ENCODE peak calls at places on chromosome 21, in ten cellular contexts. J is fibroblast of lung, V is A549, A is neural progenitor cell, G is bronchial epithelial cell, R is astrocyte of the spinal cord, C is lung, I is psoas muscle, S is OCI-LY7, B is astrocyte. W is an unnamed sample.

GRCh38 chr21:34875830-34876229 is 173.3 kb downstream of the RUNX1 start:
- DNase-seq in V (no peak), C (no peak), A (no peak), S (no peak), G (no peak), I (no peak), J (no peak), B (no peak), R (peak), W (no peak)

GRCh38 chr21:37908691-37909090 is 7.6 kb downstream of the KCNJ6 start:
- DNase-seq in G (no peak), C (no peak), A (no peak), J (no peak), V (no peak), S (no peak), R (no peak), B (no peak), I (no peak), W (no peak)

GRCh38 chr21:35234725-35235124 is 185.6 kb upstream of the RUNX1 start:
- DNase-seq in B (peak), I (no peak), V (no peak), A (no peak), C (no peak), G (no peak), S (peak), R (peak), J (peak), W (peak)

GRCh38 chr21:36282568-36283230 is 37.3 kb upstream of the MORC3 start:
- DNase-seq in S (no peak), B (peak), J (peak), I (no peak), C (no peak), G (no peak), R (peak), A (no peak), V (no peak), W (no peak)

GRCh38 chr21:37565530-37566223 is 199.1 kb downstream of the DYRK1A start:
- DNase-seq in S (no peak), G (no peak), A (no peak), I (no peak), B (peak), J (peak), R (peak), C (no peak), V (no peak), W (no peak)

GRCh38 chr21:35401476-35401875 is 352.4 kb upstream of the RUNX1 start:
- DNase-seq in C (no peak), S (no peak), I (no peak), R (peak), B (peak), V (no peak), J (peak), G (no peak), A (no peak), W (no peak)

GRCh38 chr21:42187976-42188653 is 30.8 kb upstream of the ABCG1 start:
- DNase-seq in R (peak), V (no peak), C (peak), J (peak), A (no peak), G (no peak), S (peak), B (peak), I (no peak), W (peak)

GRCh38 chr21:33265664-33266049 is 510 bp upstream of the IL10RB start:
- DNase-seq in G (peak), R (no peak), J (no peak), S (peak), A (peak), C (peak), V (no peak), B (no peak), I (peak), W (peak)

GRCh38 chr21:36437745-36438128 is 42.2 kb downstream of the CLDN14 start:
- DNase-seq in R (peak), A (no peak), J (peak), V (no peak), B (peak), I (no peak), G (peak), S (no peak), C (no peak), W (no peak)

GRCh38 chr21:21028275-21028814 is 30.1 kb downstream of the NCAM2 start:
- DNase-seq in J (no peak), G (no peak), V (no peak), B (no peak), C (no peak), A (no peak), I (no peak), R (no peak), S (no peak), W (no peak)

GRCh38 chr21:35511298-35512162 is 462.4 kb upstream of the RUNX1 start:
- DNase-seq in I (no peak), J (peak), R (peak), C (no peak), G (peak), S (no peak), V (no peak), A (no peak), B (peak), W (no peak)

GRCh38 chr21:35084869-35085268 is 35.8 kb upstream of the RUNX1 start:
- DNase-seq in V (peak), G (peak), J (peak), R (peak), I (no peak), S (no peak), A (no peak), B (peak), C (no peak), W (no peak)

GRCh38 chr21:37237764-37238163 is 29.4 kb downstream of the VPS26C start:
- DNase-seq in V (no peak), A (no peak), C (no peak), J (no peak), B (no peak), G (no peak), S (no peak), R (no peak), I (no peak), W (no peak)

GRCh38 chr21:31531967-31532366 is 127.5 kb upstream of the SOD1 start:
- DNase-seq in S (no peak), A (no peak), J (no peak), C (no peak), R (no peak), B (no peak), G (no peak), I (no peak), V (no peak), W (no peak)

GRCh38 chr21:42633858-42634257 is 19.6 kb upstream of the PDE9A start:
- DNase-seq in G (no peak), R (no peak), A (no peak), B (no peak), J (no peak), C (no peak), I (no peak), S (no peak), V (no peak), W (no peak)

GRCh38 chr21:36796070-36796469 is 97.2 kb downstream of the SIM2 start:
- DNase-seq in R (no peak), G (no peak), J (no peak), B (no peak), I (no peak), C (no peak), S (no peak), V (no peak), A (no peak), W (no peak)

GRCh38 chr21:29215709-29216108 is 83.0 kb upstream of the BACH1 start:
- DNase-seq in B (no peak), G (no peak), A (no peak), V (no peak), S (no peak), I (no peak), R (no peak), J (no peak), C (no peak), W (no peak)

GRCh38 chr21:29144736-29145353 is 14.4 kb downstream of the MAP3K7CL start:
- DNase-seq in V (no peak), A (no peak), J (peak), R (no peak), G (no peak), C (no peak), B (no peak), S (no peak), I (no peak), W (no peak)

GRCh38 chr21:42258150-42258884 is 39.4 kb downstream of the ABCG1 start:
- DNase-seq in G (peak), S (peak), C (peak), R (peak), A (peak), I (peak), J (peak), B (no peak), V (peak), W (peak)

GRCh38 chr21:17429936-17430335 is 82.9 kb upstream of the CXADR start:
- DNase-seq in C (no peak), S (peak), J (no peak), I (no peak), V (no peak), R (no peak), B (no peak), A (no peak), G (no peak), W (no peak)

GRCh38 chr21:34027727-34028461 is 45.5 kb upstream of the MRPS6 start:
- DNase-seq in V (no peak), B (peak), S (no peak), A (no peak), G (no peak), I (no peak), R (no peak), C (no peak), J (peak), W (no peak)

GRCh38 chr21:35593000-35593502 is 467.3 kb downstream of the SETD4 start:
- DNase-seq in C (no peak), G (peak), A (no peak), V (no peak), S (no peak), J (peak), B (peak), I (no peak), R (peak), W (no peak)

GRCh38 chr21:25938673-25939395 is 204.1 kb downstream of the GABPA start:
- DNase-seq in I (no peak), A (no peak), J (no peak), R (no peak), B (no peak), G (peak), V (no peak), C (no peak), S (no peak), W (no peak)

GRCh38 chr21:28230559-28230958 is 762.1 kb downstream of the LTN1 start:
- DNase-seq in R (no peak), G (peak), B (no peak), S (no peak), C (no peak), I (no peak), J (no peak), A (no peak), V (no peak), W (no peak)

GRCh38 chr21:34511154-34511553 is 856 bp downstream of the KCNE1 start:
- DNase-seq in B (no peak), G (peak), A (no peak), I (no peak), C (no peak), S (no peak), V (no peak), R (no peak), J (no peak), W (no peak)

GRCh38 chr21:39362733-39363132 is 13.8 kb upstream of the HMGN1 start:
- DNase-seq in G (no peak), I (no peak), S (no peak), C (no peak), A (no peak), V (no peak), B (no peak), R (no peak), J (no peak), W (no peak)

GRCh38 chr21:31184462-31184861 is 146.2 kb upstream of the KRTAP19-8 start:
- DNase-seq in A (no peak), R (no peak), G (no peak), C (no peak), V (no peak), S (no peak), I (no peak), B (no peak), J (no peak), W (no peak)

GRCh38 chr21:31634993-31635392 is 24.5 kb upstream of the SOD1 start:
- DNase-seq in I (no peak), R (no peak), C (no peak), J (no peak), B (no peak), V (no peak), G (peak), A (no peak), S (no peak), W (no peak)

GRCh38 chr21:16330340-16331319 is 600.8 kb downstream of the USP25 start:
- DNase-seq in A (peak), B (peak), I (no peak), S (peak), R (peak), J (peak), C (no peak), G (peak), V (peak), W (no peak)

GRCh38 chr21:18298228-18298627 is 53.6 kb downstream of the CHODL start:
- DNase-seq in V (no peak), J (no peak), R (no peak), B (no peak), C (no peak), A (peak), I (no peak), G (no peak), S (peak), W (no peak)

GRCh38 chr21:35366348-35367085 is 317.4 kb upstream of the RUNX1 start:
- DNase-seq in R (peak), J (peak), V (no peak), B (peak), S (no peak), G (no peak), A (no peak), I (no peak), C (no peak), W (no peak)

GRCh38 chr21:35749904-35750303 is 310.4 kb downstream of the SETD4 start:
- DNase-seq in B (no peak), C (no peak), V (no peak), S (no peak), A (no peak), R (no peak), J (no peak), G (no peak), I (no peak), W (no peak)

GRCh38 chr21:41616063-41616591 is 108.2 kb upstream of the TMPRSS2 start:
- DNase-seq in J (peak), B (peak), V (no peak), S (no peak), G (no peak), A (no peak), C (no peak), I (peak), R (peak), W (no peak)

GRCh38 chr21:42417533-42417932 is 13.8 kb downstream of the UBASH3A start:
- DNase-seq in G (no peak), A (no peak), B (no peak), J (no peak), C (no peak), V (no peak), S (no peak), R (no peak), I (no peak), W (no peak)

GRCh38 chr21:39788383-39788782 is 43.4 kb downstream of the IGSF5 start:
- DNase-seq in A (peak), C (peak), V (peak), J (peak), I (peak), R (peak), G (peak), S (no peak), B (peak), W (no peak)

GRCh38 chr21:31520506-31521163 is 138.9 kb upstream of the SOD1 start:
- DNase-seq in I (no peak), S (no peak), J (peak), C (no peak), A (no peak), G (no peak), B (peak), R (peak), V (no peak), W (no peak)

DNA sequence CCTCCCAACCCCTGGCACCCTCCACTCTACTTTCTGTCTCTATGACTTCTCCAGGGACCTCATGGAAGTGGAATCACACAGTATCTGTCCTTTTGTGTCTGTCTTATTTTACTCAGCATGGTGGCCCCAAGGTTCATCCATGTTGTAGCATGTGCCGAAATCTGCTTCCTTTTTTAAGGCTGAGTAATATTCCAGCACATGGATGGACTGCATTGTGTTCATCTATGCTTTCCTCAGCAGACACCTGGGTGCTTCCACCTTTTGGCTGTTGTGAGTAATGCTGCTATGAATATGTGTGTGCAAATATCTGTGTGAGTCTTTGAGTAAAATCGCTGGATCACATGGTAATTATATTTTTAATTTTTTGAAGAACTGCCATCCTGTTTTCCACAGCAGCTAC is 1.6 kb upstream of the PFKL start:
- DNase-seq in R (no peak), G (peak), V (no peak), B (no peak), C (no peak), A (no peak), J (no peak), I (no peak), S (peak), W (no peak)
- TF ChIP-seq CTCF in R (peak), G (peak), V (no peak), B (no peak), C (no peak), A (no peak), J (no peak), I (no peak), S (peak), W (peak)

GRCh38 chr21:45615145-45615711 is 28.3 kb upstream of the PCBP3 start:
- DNase-seq in V (no peak), R (peak), A (no peak), I (no peak), C (no peak), S (peak), G (no peak), B (peak), J (peak), W (peak)

GRCh38 chr21:45612096-45613019 is 31.2 kb upstream of the PCBP3 start:
- DNase-seq in C (no peak), G (no peak), R (peak), S (no peak), I (no peak), V (peak), A (no peak), B (peak), J (peak), W (no peak)

GRCh38 chr21:45611296-45611695 is 32.2 kb upstream of the PCBP3 start:
- DNase-seq in S (no peak), J (no peak), R (no peak), I (no peak), B (no peak), C (no peak), V (no peak), A (no peak), G (no peak), W (no peak)

GRCh38 chr21:45613396-45613795 is 30.1 kb upstream of the PCBP3 start:
- DNase-seq in C (no peak), A (no peak), I (no peak), G (no peak), J (no peak), S (no peak), V (no peak), B (no peak), R (peak), W (no peak)

DNA sequence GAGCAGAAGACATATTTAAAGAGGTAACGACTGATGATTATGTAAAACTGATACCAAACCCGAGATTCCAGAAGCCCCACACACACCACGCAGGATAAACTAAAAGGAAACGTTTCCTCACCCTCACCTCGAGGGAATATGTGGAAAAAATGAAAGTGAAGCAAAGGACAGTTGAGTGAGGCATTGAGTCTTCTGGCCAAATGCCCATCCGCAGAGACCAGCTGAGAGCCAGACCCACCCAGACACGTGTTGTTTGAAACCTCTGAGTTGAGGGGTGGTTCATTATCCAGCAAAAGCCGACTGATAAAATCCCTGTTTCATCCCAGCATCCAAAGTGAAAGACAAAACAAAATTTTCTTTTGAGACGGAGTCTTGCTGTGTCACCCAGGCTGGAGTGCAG is 29.6 kb upstream of the PCBP3 start:
- DNase-seq in R (peak), G (no peak), B (no peak), V (no peak), S (no peak), I (no peak), C (no peak), A (no peak), J (no peak), W (no peak)
- H3K4me3 ChIP-seq in R (no peak), G (no peak), B (no peak), V (no peak), S (no peak), I (no peak), C (no peak), A (no peak), J (no peak), W (no peak)

GRCh38 chr21:45331521-45332257 is 44.0 kb upstream of the POFUT2 start:
- DNase-seq in A (peak), S (no peak), I (no peak), V (no peak), C (no peak), G (no peak), J (no peak), R (no peak), B (no peak), W (no peak)
- TF ChIP-seq CTCF in A (no peak), S (no peak), I (no peak), V (no peak), C (no peak), G (no peak), J (no peak), R (no peak), B (no peak), W (no peak)

GRCh38 chr21:26946744-26947446 is 20.0 kb downstream of the ADAMTS5 start:
- DNase-seq in B (no peak), A (no peak), R (no peak), V (no peak), S (no peak), J (no peak), G (no peak), C (no peak), I (no peak), W (no peak)

GRCh38 chr21:26943916-26944315 is 23.0 kb downstream of the ADAMTS5 start:
- DNase-seq in I (no peak), V (no peak), J (no peak), C (no peak), B (no peak), A (no peak), G (no peak), S (no peak), R (no peak), W (no peak)

GRCh38 chr21:26949830-26950229 is 17.1 kb downstream of the ADAMTS5 start:
- DNase-seq in B (no peak), R (no peak), A (no peak), I (no peak), S (no peak), J (no peak), V (no peak), C (no peak), G (no peak), W (no peak)

GRCh38 chr21:26948194-26948593 is 18.7 kb downstream of the ADAMTS5 start:
- DNase-seq in J (no peak), S (no peak), C (no peak), B (no peak), A (no peak), G (no peak), R (peak), V (no peak), I (no peak), W (no peak)

GRCh38 chr21:26945916-26946315 is 21.0 kb downstream of the ADAMTS5 start:
- DNase-seq in A (no peak), R (peak), S (no peak), V (no peak), C (peak), B (no peak), G (no peak), I (no peak), J (peak), W (no peak)
- H3K4me3 ChIP-seq in A (no peak), R (no peak), S (no peak), V (no peak), C (no peak), B (no peak), G (no peak), I (no peak), J (no peak), W (no peak)